ENCODE peak calls at places on chromosomes 16 and 17, in seven cellular contexts. One of them, this sample, is unnamed.
A peak's percentile ranks its signal among the peaks of the same experiment; 100 is the strongest.

GRCh38 chr17:50451943-50452626 is 16.6 kb downstream of the CHAD start:
- DNase-seq in H1: no peak
- DNase-seq in IMR-90: no peak
- DNase-seq in adrenal gland: no peak
- DNase-seq in MM.1S: no peak
- DNase-seq in brain microvascular endothelial cell: no peak
- DNase-seq in Peyer's patch: no peak
- DNase-seq in this sample: no peak

GRCh38 chr16:641326-642188 is at the start of gene MCRIP2:
- DNase-seq in H1: no peak
- DNase-seq in IMR-90: peak; percentile 61
- DNase-seq in adrenal gland: peak; percentile 91
- DNase-seq in MM.1S: peak; percentile 91
- DNase-seq in brain microvascular endothelial cell: peak; percentile 18
- DNase-seq in Peyer's patch: peak; percentile 80
- DNase-seq in this sample: peak; percentile 76

GRCh38 chr16:83418565-83418964 is 389.2 kb upstream of the HSBP1 start:
- DNase-seq in H1: no peak
- DNase-seq in IMR-90: no peak
- DNase-seq in adrenal gland: no peak
- DNase-seq in MM.1S: no peak
- DNase-seq in brain microvascular endothelial cell: no peak
- DNase-seq in Peyer's patch: no peak
- DNase-seq in this sample: no peak

GRCh38 chr16:8713635-8714097 is 39.2 kb downstream of the ABAT start:
- DNase-seq in H1: no peak
- DNase-seq in IMR-90: no peak
- DNase-seq in adrenal gland: no peak
- DNase-seq in MM.1S: no peak
- DNase-seq in brain microvascular endothelial cell: no peak
- DNase-seq in Peyer's patch: no peak
- DNase-seq in this sample: no peak

GRCh38 chr17:68292689-68293040 is 1.4 kb downstream of the ARSG start:
- DNase-seq in H1: no peak
- DNase-seq in IMR-90: no peak
- DNase-seq in adrenal gland: no peak
- DNase-seq in MM.1S: no peak
- DNase-seq in brain microvascular endothelial cell: no peak
- DNase-seq in Peyer's patch: no peak
- DNase-seq in this sample: no peak

GRCh38 chr16:4376126-4376819 is 4.6 kb downstream of the VASN start:
- DNase-seq in H1: no peak
- DNase-seq in IMR-90: peak; percentile 84
- DNase-seq in adrenal gland: peak; percentile 93
- DNase-seq in MM.1S: no peak
- DNase-seq in brain microvascular endothelial cell: peak; percentile 56
- DNase-seq in Peyer's patch: no peak
- DNase-seq in this sample: peak; percentile 92

GRCh38 chr16:69311533-69312388 is 611 bp downstream of the VPS4A start:
- DNase-seq in H1: no peak
- DNase-seq in IMR-90: no peak
- DNase-seq in adrenal gland: peak; percentile 42
- DNase-seq in MM.1S: peak; percentile 50
- DNase-seq in brain microvascular endothelial cell: no peak
- DNase-seq in Peyer's patch: peak; percentile 30
- DNase-seq in this sample: no peak

GRCh38 chr17:19237389-19238166 is 412 bp downstream of the EPN2 start:
- DNase-seq in H1: no peak
- DNase-seq in IMR-90: no peak
- DNase-seq in adrenal gland: peak; percentile 43
- DNase-seq in MM.1S: peak; percentile 23
- DNase-seq in brain microvascular endothelial cell: no peak
- DNase-seq in Peyer's patch: peak; percentile 25
- DNase-seq in this sample: no peak

GRCh38 chr16:27759947-27760844 is 210.3 kb downstream of the KATNIP start:
- DNase-seq in H1: no peak
- DNase-seq in IMR-90: no peak
- DNase-seq in adrenal gland: no peak
- DNase-seq in MM.1S: no peak
- DNase-seq in brain microvascular endothelial cell: no peak
- DNase-seq in Peyer's patch: no peak
- DNase-seq in this sample: no peak

GRCh38 chr16:56793504-56793903 is 63.6 kb downstream of the NUP93 start:
- DNase-seq in H1: no peak
- DNase-seq in IMR-90: peak; percentile 51
- DNase-seq in adrenal gland: no peak
- DNase-seq in MM.1S: peak; percentile 30
- DNase-seq in brain microvascular endothelial cell: peak; percentile 53
- DNase-seq in Peyer's patch: no peak
- DNase-seq in this sample: no peak

GRCh38 chr17:12985431-12986285 is 32.2 kb downstream of the ELAC2 start:
- DNase-seq in H1: no peak
- DNase-seq in IMR-90: peak; percentile 32
- DNase-seq in adrenal gland: no peak
- DNase-seq in MM.1S: no peak
- DNase-seq in brain microvascular endothelial cell: peak; percentile 31
- DNase-seq in Peyer's patch: no peak
- DNase-seq in this sample: no peak
- H3K27ac ChIP-seq in H1: no peak overlapping the region
- H3K27ac ChIP-seq in IMR-90: no peak overlapping the region
- H3K27ac ChIP-seq in adrenal gland: no peak overlapping the region
- H3K27ac ChIP-seq in MM.1S: no peak overlapping the region
- H3K27ac ChIP-seq in brain microvascular endothelial cell: no peak overlapping the region
- H3K27ac ChIP-seq in Peyer's patch: no peak overlapping the region
- H3K27ac ChIP-seq in this sample: peak overlapping the region; percentile 58

GRCh38 chr16:84596801-84597517 is 20.9 kb downstream of the COTL1 start:
- DNase-seq in H1: no peak
- DNase-seq in IMR-90: no peak
- DNase-seq in adrenal gland: no peak
- DNase-seq in MM.1S: no peak
- DNase-seq in brain microvascular endothelial cell: no peak
- DNase-seq in Peyer's patch: no peak
- DNase-seq in this sample: no peak
- H3K27ac ChIP-seq in H1: no peak overlapping the region
- H3K27ac ChIP-seq in IMR-90: no peak overlapping the region
- H3K27ac ChIP-seq in adrenal gland: no peak overlapping the region
- H3K27ac ChIP-seq in MM.1S: no peak overlapping the region
- H3K27ac ChIP-seq in brain microvascular endothelial cell: no peak overlapping the region
- H3K27ac ChIP-seq in Peyer's patch: peak overlapping the region; percentile 93
- H3K27ac ChIP-seq in this sample: no peak overlapping the region

DNA sequence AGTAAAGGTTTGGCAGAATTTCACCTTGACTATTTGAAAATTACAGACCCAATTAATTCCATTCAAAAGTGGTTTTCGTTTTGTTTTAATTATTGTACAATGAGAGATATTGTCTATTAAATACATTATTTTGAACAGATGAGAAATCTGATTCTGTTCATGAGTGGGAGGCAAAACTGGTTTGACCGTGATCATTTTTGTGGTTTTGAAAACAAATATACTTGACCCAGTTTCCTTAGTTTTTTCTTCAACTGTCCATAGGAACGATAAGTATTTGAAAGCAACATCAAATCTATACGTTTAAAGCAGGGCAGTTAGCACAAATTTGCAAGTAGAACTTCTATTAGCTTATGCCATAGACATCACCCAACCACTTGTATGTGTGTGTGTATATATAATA is 72.6 kb downstream of the CDK12 start:
- DNase-seq in H1: no peak
- DNase-seq in IMR-90: peak; percentile 25
- DNase-seq in adrenal gland: no peak
- DNase-seq in MM.1S: no peak
- DNase-seq in brain microvascular endothelial cell: no peak
- DNase-seq in Peyer's patch: no peak
- DNase-seq in this sample: no peak
- H3K27ac ChIP-seq in H1: no peak overlapping the region
- H3K27ac ChIP-seq in IMR-90: no peak overlapping the region
- H3K27ac ChIP-seq in adrenal gland: no peak overlapping the region
- H3K27ac ChIP-seq in MM.1S: no peak overlapping the region
- H3K27ac ChIP-seq in brain microvascular endothelial cell: no peak overlapping the region
- H3K27ac ChIP-seq in Peyer's patch: no peak overlapping the region
- H3K27ac ChIP-seq in this sample: no peak overlapping the region

GRCh38 chr17:81075307-81075706 is 40.4 kb downstream of the BAIAP2 start:
- DNase-seq in H1: no peak
- DNase-seq in IMR-90: no peak
- DNase-seq in adrenal gland: no peak
- DNase-seq in MM.1S: no peak
- DNase-seq in brain microvascular endothelial cell: no peak
- DNase-seq in Peyer's patch: no peak
- DNase-seq in this sample: no peak
- H3K27ac ChIP-seq in H1: no peak overlapping the region
- H3K27ac ChIP-seq in IMR-90: no peak overlapping the region
- H3K27ac ChIP-seq in adrenal gland: no peak overlapping the region
- H3K27ac ChIP-seq in MM.1S: no peak overlapping the region
- H3K27ac ChIP-seq in brain microvascular endothelial cell: no peak overlapping the region
- H3K27ac ChIP-seq in Peyer's patch: no peak overlapping the region
- H3K27ac ChIP-seq in this sample: no peak overlapping the region

GRCh38 chr17:40225151-40225550 is 6.0 kb downstream of the WIPF2 start:
- DNase-seq in H1: no peak
- DNase-seq in IMR-90: no peak
- DNase-seq in adrenal gland: no peak
- DNase-seq in MM.1S: no peak
- DNase-seq in brain microvascular endothelial cell: no peak
- DNase-seq in Peyer's patch: no peak
- DNase-seq in this sample: no peak

GRCh38 chr17:40218740-40219072 is 398 bp upstream of the WIPF2 start:
- DNase-seq in H1: peak; percentile 44
- DNase-seq in IMR-90: peak; percentile 86
- DNase-seq in adrenal gland: peak; percentile 83
- DNase-seq in MM.1S: peak; percentile 84
- DNase-seq in brain microvascular endothelial cell: peak; percentile 91
- DNase-seq in Peyer's patch: peak; percentile 95
- DNase-seq in this sample: peak; percentile 84

GRCh38 chr17:40219073-40219860 is at the start of gene WIPF2:
- DNase-seq in H1: peak; percentile 91
- DNase-seq in IMR-90: peak; percentile 94
- DNase-seq in adrenal gland: peak; percentile 97
- DNase-seq in MM.1S: peak; percentile 95
- DNase-seq in brain microvascular endothelial cell: peak; percentile 93
- DNase-seq in Peyer's patch: peak; percentile 94
- DNase-seq in this sample: peak; percentile 96

GRCh38 chr17:40224707-40225092 is 5.6 kb downstream of the WIPF2 start:
- DNase-seq in H1: no peak
- DNase-seq in IMR-90: peak; percentile 55
- DNase-seq in adrenal gland: peak; percentile 52
- DNase-seq in MM.1S: no peak
- DNase-seq in brain microvascular endothelial cell: no peak
- DNase-seq in Peyer's patch: no peak
- DNase-seq in this sample: peak; percentile 88
- H3K27ac ChIP-seq in H1: no peak overlapping the region
- H3K27ac ChIP-seq in IMR-90: no peak overlapping the region
- H3K27ac ChIP-seq in adrenal gland: peak overlapping the region; percentile 42
- H3K27ac ChIP-seq in MM.1S: no peak overlapping the region
- H3K27ac ChIP-seq in brain microvascular endothelial cell: no peak overlapping the region
- H3K27ac ChIP-seq in Peyer's patch: no peak overlapping the region
- H3K27ac ChIP-seq in this sample: peak overlapping the region; percentile 58

This sample was measured in right atrium auricular region.